ENCODE peak calls at places on chromosomes 11 and 22, in five cellular contexts. One of them, this sample, is unnamed.

GRCh38 chr22:19422440-19423301 is 8.9 kb downstream of the HIRA start:
- DNase-seq in iris pigment epithelial cell: no peak
- DNase-seq in dorsolateral prefrontal cortex: no peak
- DNase-seq in hepatic stellate cell: no peak
- DNase-seq in stimulated activated CD4-positive, alpha-beta T cell treated with anti-CD3 and anti-CD28 coated beads, Interleukin-1b, Interleukin-23, amount 100 ng/mL, for 1 hour: no peak
- DNase-seq in this sample: no peak

GRCh38 chr11:88281317-88281712 is 56.2 kb downstream of the CTSC start:
- DNase-seq in iris pigment epithelial cell: peak
- DNase-seq in dorsolateral prefrontal cortex: no peak
- DNase-seq in hepatic stellate cell: no peak
- DNase-seq in stimulated activated CD4-positive, alpha-beta T cell treated with anti-CD3 and anti-CD28 coated beads, Interleukin-1b, Interleukin-23, amount 100 ng/mL, for 1 hour: no peak
- DNase-seq in this sample: peak

GRCh38 chr22:36358533-36359171 is 29.1 kb downstream of the MYH9 start:
- DNase-seq in iris pigment epithelial cell: no peak
- DNase-seq in dorsolateral prefrontal cortex: no peak
- DNase-seq in hepatic stellate cell: no peak
- DNase-seq in stimulated activated CD4-positive, alpha-beta T cell treated with anti-CD3 and anti-CD28 coated beads, Interleukin-1b, Interleukin-23, amount 100 ng/mL, for 1 hour: no peak
- DNase-seq in this sample: no peak

GRCh38 chr11:1832181-1832988 is 2.4 kb upstream of the SYT8 start:
- DNase-seq in iris pigment epithelial cell: no peak
- DNase-seq in dorsolateral prefrontal cortex: no peak
- DNase-seq in hepatic stellate cell: peak
- DNase-seq in stimulated activated CD4-positive, alpha-beta T cell treated with anti-CD3 and anti-CD28 coated beads, Interleukin-1b, Interleukin-23, amount 100 ng/mL, for 1 hour: peak
- DNase-seq in this sample: no peak

GRCh38 chr11:46845440-46845739 is 690 bp downstream of the CKAP5 start:
- DNase-seq in iris pigment epithelial cell: no peak
- DNase-seq in dorsolateral prefrontal cortex: no peak
- DNase-seq in hepatic stellate cell: no peak
- DNase-seq in stimulated activated CD4-positive, alpha-beta T cell treated with anti-CD3 and anti-CD28 coated beads, Interleukin-1b, Interleukin-23, amount 100 ng/mL, for 1 hour: no peak
- DNase-seq in this sample: no peak

GRCh38 chr11:1153105-1153950 is 4.4 kb upstream of the MUC5AC start:
- DNase-seq in iris pigment epithelial cell: no peak
- DNase-seq in dorsolateral prefrontal cortex: no peak
- DNase-seq in hepatic stellate cell: no peak
- DNase-seq in stimulated activated CD4-positive, alpha-beta T cell treated with anti-CD3 and anti-CD28 coated beads, Interleukin-1b, Interleukin-23, amount 100 ng/mL, for 1 hour: no peak
- DNase-seq in this sample: peak

GRCh38 chr11:101582242-101583052 is 1.4 kb downstream of the TRPC6 start:
- DNase-seq in iris pigment epithelial cell: no peak
- DNase-seq in dorsolateral prefrontal cortex: no peak
- DNase-seq in hepatic stellate cell: peak
- DNase-seq in stimulated activated CD4-positive, alpha-beta T cell treated with anti-CD3 and anti-CD28 coated beads, Interleukin-1b, Interleukin-23, amount 100 ng/mL, for 1 hour: no peak
- DNase-seq in this sample: no peak

GRCh38 chr11:17848709-17849108 is 114.1 kb downstream of the KCNC1 start:
- DNase-seq in iris pigment epithelial cell: no peak
- DNase-seq in dorsolateral prefrontal cortex: no peak
- DNase-seq in hepatic stellate cell: no peak
- DNase-seq in stimulated activated CD4-positive, alpha-beta T cell treated with anti-CD3 and anti-CD28 coated beads, Interleukin-1b, Interleukin-23, amount 100 ng/mL, for 1 hour: no peak
- DNase-seq in this sample: no peak

GRCh38 chr11:93000511-93001476 is 31.3 kb downstream of the MTNR1B start:
- DNase-seq in iris pigment epithelial cell: peak
- DNase-seq in dorsolateral prefrontal cortex: no peak
- DNase-seq in hepatic stellate cell: peak
- DNase-seq in stimulated activated CD4-positive, alpha-beta T cell treated with anti-CD3 and anti-CD28 coated beads, Interleukin-1b, Interleukin-23, amount 100 ng/mL, for 1 hour: no peak
- DNase-seq in this sample: no peak

GRCh38 chr11:125337836-125338235 is 158.2 kb downstream of the FEZ1 start:
- DNase-seq in iris pigment epithelial cell: no peak
- DNase-seq in dorsolateral prefrontal cortex: no peak
- DNase-seq in hepatic stellate cell: no peak
- DNase-seq in stimulated activated CD4-positive, alpha-beta T cell treated with anti-CD3 and anti-CD28 coated beads, Interleukin-1b, Interleukin-23, amount 100 ng/mL, for 1 hour: no peak
- DNase-seq in this sample: no peak

GRCh38 chr11:19559746-19560145 is 152.9 kb upstream of the NAV2 start:
- DNase-seq in iris pigment epithelial cell: no peak
- DNase-seq in dorsolateral prefrontal cortex: no peak
- DNase-seq in hepatic stellate cell: no peak
- DNase-seq in stimulated activated CD4-positive, alpha-beta T cell treated with anti-CD3 and anti-CD28 coated beads, Interleukin-1b, Interleukin-23, amount 100 ng/mL, for 1 hour: no peak
- DNase-seq in this sample: no peak

GRCh38 chr11:57792060-57792541 is 30.5 kb downstream of the CTNND1 start:
- DNase-seq in iris pigment epithelial cell: peak
- DNase-seq in dorsolateral prefrontal cortex: no peak
- DNase-seq in hepatic stellate cell: no peak
- DNase-seq in stimulated activated CD4-positive, alpha-beta T cell treated with anti-CD3 and anti-CD28 coated beads, Interleukin-1b, Interleukin-23, amount 100 ng/mL, for 1 hour: peak
- DNase-seq in this sample: no peak

GRCh38 chr11:110764485-110764884 is 52.2 kb upstream of the ARHGAP20 start:
- DNase-seq in iris pigment epithelial cell: no peak
- DNase-seq in dorsolateral prefrontal cortex: no peak
- DNase-seq in hepatic stellate cell: no peak
- DNase-seq in stimulated activated CD4-positive, alpha-beta T cell treated with anti-CD3 and anti-CD28 coated beads, Interleukin-1b, Interleukin-23, amount 100 ng/mL, for 1 hour: no peak
- DNase-seq in this sample: no peak

GRCh38 chr11:10982695-10983492 is 125.0 kb upstream of the ZBED5 start:
- DNase-seq in iris pigment epithelial cell: no peak
- DNase-seq in dorsolateral prefrontal cortex: no peak
- DNase-seq in hepatic stellate cell: no peak
- DNase-seq in stimulated activated CD4-positive, alpha-beta T cell treated with anti-CD3 and anti-CD28 coated beads, Interleukin-1b, Interleukin-23, amount 100 ng/mL, for 1 hour: no peak
- DNase-seq in this sample: no peak

GRCh38 chr11:33694346-33695050 is 6.1 kb downstream of the C11orf91 start:
- DNase-seq in iris pigment epithelial cell: no peak
- DNase-seq in dorsolateral prefrontal cortex: no peak
- DNase-seq in hepatic stellate cell: no peak
- DNase-seq in stimulated activated CD4-positive, alpha-beta T cell treated with anti-CD3 and anti-CD28 coated beads, Interleukin-1b, Interleukin-23, amount 100 ng/mL, for 1 hour: no peak
- DNase-seq in this sample: no peak

GRCh38 chr11:17381156-17381555 is 7.3 kb downstream of the KCNJ11 start:
- DNase-seq in iris pigment epithelial cell: peak
- DNase-seq in dorsolateral prefrontal cortex: no peak
- DNase-seq in hepatic stellate cell: no peak
- DNase-seq in stimulated activated CD4-positive, alpha-beta T cell treated with anti-CD3 and anti-CD28 coated beads, Interleukin-1b, Interleukin-23, amount 100 ng/mL, for 1 hour: no peak
- DNase-seq in this sample: no peak

GRCh38 chr22:22689621-22690345 is 45.4 kb downstream of the GGTLC2 start:
- DNase-seq in iris pigment epithelial cell: no peak
- DNase-seq in dorsolateral prefrontal cortex: no peak
- DNase-seq in hepatic stellate cell: no peak
- DNase-seq in stimulated activated CD4-positive, alpha-beta T cell treated with anti-CD3 and anti-CD28 coated beads, Interleukin-1b, Interleukin-23, amount 100 ng/mL, for 1 hour: no peak
- DNase-seq in this sample: no peak

GRCh38 chr11:11520231-11521015 is 101.4 kb downstream of the GALNT18 start:
- DNase-seq in iris pigment epithelial cell: no peak
- DNase-seq in dorsolateral prefrontal cortex: no peak
- DNase-seq in hepatic stellate cell: no peak
- DNase-seq in stimulated activated CD4-positive, alpha-beta T cell treated with anti-CD3 and anti-CD28 coated beads, Interleukin-1b, Interleukin-23, amount 100 ng/mL, for 1 hour: no peak
- DNase-seq in this sample: no peak

GRCh38 chr22:19143967-19144400 is 467 bp downstream of the ESS2 start:
- DNase-seq in iris pigment epithelial cell: peak
- DNase-seq in dorsolateral prefrontal cortex: no peak
- DNase-seq in hepatic stellate cell: peak
- DNase-seq in stimulated activated CD4-positive, alpha-beta T cell treated with anti-CD3 and anti-CD28 coated beads, Interleukin-1b, Interleukin-23, amount 100 ng/mL, for 1 hour: no peak
- DNase-seq in this sample: no peak

GRCh38 chr11:118175600-118176399 is 639 bp downstream of the SCN2B start:
- DNase-seq in iris pigment epithelial cell: no peak
- DNase-seq in dorsolateral prefrontal cortex: no peak
- DNase-seq in hepatic stellate cell: no peak
- DNase-seq in stimulated activated CD4-positive, alpha-beta T cell treated with anti-CD3 and anti-CD28 coated beads, Interleukin-1b, Interleukin-23, amount 100 ng/mL, for 1 hour: no peak
- DNase-seq in this sample: no peak

GRCh38 chr11:35303596-35304392 is 115.6 kb downstream of the SLC1A2 start:
- DNase-seq in iris pigment epithelial cell: peak
- DNase-seq in dorsolateral prefrontal cortex: no peak
- DNase-seq in hepatic stellate cell: no peak
- DNase-seq in stimulated activated CD4-positive, alpha-beta T cell treated with anti-CD3 and anti-CD28 coated beads, Interleukin-1b, Interleukin-23, amount 100 ng/mL, for 1 hour: no peak
- DNase-seq in this sample: no peak

GRCh38 chr11:26276798-26277424 is 55.0 kb upstream of the ANO3 start:
- DNase-seq in iris pigment epithelial cell: peak
- DNase-seq in dorsolateral prefrontal cortex: no peak
- DNase-seq in hepatic stellate cell: peak
- DNase-seq in stimulated activated CD4-positive, alpha-beta T cell treated with anti-CD3 and anti-CD28 coated beads, Interleukin-1b, Interleukin-23, amount 100 ng/mL, for 1 hour: no peak
- DNase-seq in this sample: no peak

GRCh38 chr11:57224537-57224936 is 12.5 kb downstream of the APLNR start:
- DNase-seq in iris pigment epithelial cell: peak
- DNase-seq in dorsolateral prefrontal cortex: no peak
- DNase-seq in hepatic stellate cell: peak
- DNase-seq in stimulated activated CD4-positive, alpha-beta T cell treated with anti-CD3 and anti-CD28 coated beads, Interleukin-1b, Interleukin-23, amount 100 ng/mL, for 1 hour: no peak
- DNase-seq in this sample: no peak

GRCh38 chr22:46352691-46353386 is 17.3 kb downstream of the TRMU start:
- DNase-seq in iris pigment epithelial cell: peak
- DNase-seq in dorsolateral prefrontal cortex: peak
- DNase-seq in hepatic stellate cell: no peak
- DNase-seq in stimulated activated CD4-positive, alpha-beta T cell treated with anti-CD3 and anti-CD28 coated beads, Interleukin-1b, Interleukin-23, amount 100 ng/mL, for 1 hour: no peak
- DNase-seq in this sample: no peak

GRCh38 chr22:48305726-48306235 is 1521.9 kb downstream of the BRD1 start:
- DNase-seq in iris pigment epithelial cell: no peak
- DNase-seq in dorsolateral prefrontal cortex: no peak
- DNase-seq in hepatic stellate cell: no peak
- DNase-seq in stimulated activated CD4-positive, alpha-beta T cell treated with anti-CD3 and anti-CD28 coated beads, Interleukin-1b, Interleukin-23, amount 100 ng/mL, for 1 hour: no peak
- DNase-seq in this sample: no peak